ENCODE peak calls at places on chromosomes 3 and 15, in six cellular contexts. One of them, this sample, is unnamed.

GRCh38 chr3:4752201-4753072 is 226.8 kb upstream of the BHLHE40 start:
- DNase-seq in transverse colon: peak
- DNase-seq in AG08396: no peak
- DNase-seq in stimulated activated CD8-positive, alpha-beta memory T cell treated with anti-CD3 and anti-CD28 coated beads, Interleukin-7, amount 100 ng/mL, for 24 hours: no peak
- DNase-seq in left ventricle myocardium inferior: no peak
- DNase-seq in CD8-positive, alpha-beta T cell: no peak
- DNase-seq in this sample: no peak

GRCh38 chr3:60775956-60776355 is 475.3 kb downstream of the FHIT start:
- DNase-seq in transverse colon: no peak
- DNase-seq in left ventricle myocardium inferior: no peak
- DNase-seq in AG08396: no peak
- DNase-seq in stimulated activated CD8-positive, alpha-beta memory T cell treated with anti-CD3 and anti-CD28 coated beads, Interleukin-7, amount 100 ng/mL, for 24 hours: no peak
- DNase-seq in CD8-positive, alpha-beta T cell: no peak
- DNase-seq in this sample: no peak

GRCh38 chr15:29105151-29105785 is 164.4 kb downstream of the NSMCE3 start:
- DNase-seq in left ventricle myocardium inferior: no peak
- DNase-seq in CD8-positive, alpha-beta T cell: no peak
- DNase-seq in transverse colon: no peak
- DNase-seq in stimulated activated CD8-positive, alpha-beta memory T cell treated with anti-CD3 and anti-CD28 coated beads, Interleukin-7, amount 100 ng/mL, for 24 hours: no peak
- DNase-seq in AG08396: no peak
- DNase-seq in this sample: no peak

GRCh38 chr15:48427960-48428547 is 96.8 kb downstream of the DUT start:
- DNase-seq in CD8-positive, alpha-beta T cell: no peak
- DNase-seq in stimulated activated CD8-positive, alpha-beta memory T cell treated with anti-CD3 and anti-CD28 coated beads, Interleukin-7, amount 100 ng/mL, for 24 hours: no peak
- DNase-seq in AG08396: peak
- DNase-seq in transverse colon: no peak
- DNase-seq in left ventricle myocardium inferior: no peak
- DNase-seq in this sample: no peak

GRCh38 chr15:48682949-48683651 is 37.6 kb upstream of the FBN1 start:
- DNase-seq in CD8-positive, alpha-beta T cell: no peak
- DNase-seq in left ventricle myocardium inferior: peak
- DNase-seq in stimulated activated CD8-positive, alpha-beta memory T cell treated with anti-CD3 and anti-CD28 coated beads, Interleukin-7, amount 100 ng/mL, for 24 hours: no peak
- DNase-seq in AG08396: peak
- DNase-seq in transverse colon: peak
- DNase-seq in this sample: no peak

GRCh38 chr3:37183375-37183831 is 9.0 kb upstream of the LRRFIP2 start:
- DNase-seq in CD8-positive, alpha-beta T cell: no peak
- DNase-seq in AG08396: peak
- DNase-seq in stimulated activated CD8-positive, alpha-beta memory T cell treated with anti-CD3 and anti-CD28 coated beads, Interleukin-7, amount 100 ng/mL, for 24 hours: no peak
- DNase-seq in transverse colon: no peak
- DNase-seq in left ventricle myocardium inferior: no peak
- DNase-seq in this sample: no peak

GRCh38 chr15:68054658-68055223 is 626 bp downstream of the PIAS1 start:
- DNase-seq in left ventricle myocardium inferior: peak
- DNase-seq in CD8-positive, alpha-beta T cell: peak
- DNase-seq in stimulated activated CD8-positive, alpha-beta memory T cell treated with anti-CD3 and anti-CD28 coated beads, Interleukin-7, amount 100 ng/mL, for 24 hours: no peak
- DNase-seq in transverse colon: peak
- DNase-seq in AG08396: peak
- DNase-seq in this sample: peak

GRCh38 chr3:105118905-105119304 is 247.8 kb upstream of the ALCAM start:
- DNase-seq in CD8-positive, alpha-beta T cell: no peak
- DNase-seq in left ventricle myocardium inferior: no peak
- DNase-seq in AG08396: no peak
- DNase-seq in transverse colon: no peak
- DNase-seq in stimulated activated CD8-positive, alpha-beta memory T cell treated with anti-CD3 and anti-CD28 coated beads, Interleukin-7, amount 100 ng/mL, for 24 hours: no peak
- DNase-seq in this sample: no peak

GRCh38 chr15:56234804-56235203 is 8.9 kb downstream of the RFX7 start:
- DNase-seq in transverse colon: no peak
- DNase-seq in stimulated activated CD8-positive, alpha-beta memory T cell treated with anti-CD3 and anti-CD28 coated beads, Interleukin-7, amount 100 ng/mL, for 24 hours: no peak
- DNase-seq in CD8-positive, alpha-beta T cell: no peak
- DNase-seq in AG08396: no peak
- DNase-seq in left ventricle myocardium inferior: no peak
- DNase-seq in this sample: no peak

GRCh38 chr3:156217674-156218352 is 97.4 kb downstream of the KCNAB1 start:
- DNase-seq in transverse colon: no peak
- DNase-seq in CD8-positive, alpha-beta T cell: no peak
- DNase-seq in left ventricle myocardium inferior: no peak
- DNase-seq in AG08396: no peak
- DNase-seq in stimulated activated CD8-positive, alpha-beta memory T cell treated with anti-CD3 and anti-CD28 coated beads, Interleukin-7, amount 100 ng/mL, for 24 hours: no peak
- DNase-seq in this sample: no peak

GRCh38 chr3:65030847-65031463 is 343.2 kb upstream of the ADAMTS9 start:
- DNase-seq in transverse colon: no peak
- DNase-seq in AG08396: peak
- DNase-seq in CD8-positive, alpha-beta T cell: no peak
- DNase-seq in stimulated activated CD8-positive, alpha-beta memory T cell treated with anti-CD3 and anti-CD28 coated beads, Interleukin-7, amount 100 ng/mL, for 24 hours: no peak
- DNase-seq in left ventricle myocardium inferior: no peak
- DNase-seq in this sample: no peak

GRCh38 chr15:41215708-41216107 is 14.8 kb downstream of the EXD1 start:
- DNase-seq in stimulated activated CD8-positive, alpha-beta memory T cell treated with anti-CD3 and anti-CD28 coated beads, Interleukin-7, amount 100 ng/mL, for 24 hours: no peak
- DNase-seq in CD8-positive, alpha-beta T cell: no peak
- DNase-seq in transverse colon: no peak
- DNase-seq in AG08396: no peak
- DNase-seq in left ventricle myocardium inferior: no peak
- DNase-seq in this sample: no peak

GRCh38 chr15:75232826-75233503 is 25.2 kb upstream of the GOLGA6C start:
- DNase-seq in AG08396: no peak
- DNase-seq in left ventricle myocardium inferior: peak
- DNase-seq in stimulated activated CD8-positive, alpha-beta memory T cell treated with anti-CD3 and anti-CD28 coated beads, Interleukin-7, amount 100 ng/mL, for 24 hours: no peak
- DNase-seq in CD8-positive, alpha-beta T cell: no peak
- DNase-seq in transverse colon: peak
- DNase-seq in this sample: no peak

GRCh38 chr3:143261848-143262247 is 142.3 kb downstream of the CHST2 start:
- DNase-seq in left ventricle myocardium inferior: no peak
- DNase-seq in CD8-positive, alpha-beta T cell: no peak
- DNase-seq in stimulated activated CD8-positive, alpha-beta memory T cell treated with anti-CD3 and anti-CD28 coated beads, Interleukin-7, amount 100 ng/mL, for 24 hours: no peak
- DNase-seq in transverse colon: no peak
- DNase-seq in AG08396: no peak
- DNase-seq in this sample: no peak

GRCh38 chr15:74667973-74668372 is 27.9 kb downstream of the EDC3 start:
- DNase-seq in transverse colon: no peak
- DNase-seq in stimulated activated CD8-positive, alpha-beta memory T cell treated with anti-CD3 and anti-CD28 coated beads, Interleukin-7, amount 100 ng/mL, for 24 hours: no peak
- DNase-seq in AG08396: no peak
- DNase-seq in CD8-positive, alpha-beta T cell: no peak
- DNase-seq in left ventricle myocardium inferior: no peak
- DNase-seq in this sample: no peak

GRCh38 chr3:145259166-145259565 is 901.8 kb downstream of the PLOD2 start:
- DNase-seq in left ventricle myocardium inferior: no peak
- DNase-seq in AG08396: no peak
- DNase-seq in transverse colon: no peak
- DNase-seq in CD8-positive, alpha-beta T cell: no peak
- DNase-seq in stimulated activated CD8-positive, alpha-beta memory T cell treated with anti-CD3 and anti-CD28 coated beads, Interleukin-7, amount 100 ng/mL, for 24 hours: no peak
- DNase-seq in this sample: no peak

GRCh38 chr15:42106278-42106677 is 11.9 kb upstream of the PLA2G4D start:
- DNase-seq in AG08396: no peak
- DNase-seq in left ventricle myocardium inferior: no peak
- DNase-seq in transverse colon: no peak
- DNase-seq in CD8-positive, alpha-beta T cell: no peak
- DNase-seq in stimulated activated CD8-positive, alpha-beta memory T cell treated with anti-CD3 and anti-CD28 coated beads, Interleukin-7, amount 100 ng/mL, for 24 hours: no peak
- DNase-seq in this sample: no peak

GRCh38 chr3:172313671-172314070 is 134.6 kb downstream of the GHSR start:
- DNase-seq in transverse colon: no peak
- DNase-seq in AG08396: no peak
- DNase-seq in left ventricle myocardium inferior: no peak
- DNase-seq in stimulated activated CD8-positive, alpha-beta memory T cell treated with anti-CD3 and anti-CD28 coated beads, Interleukin-7, amount 100 ng/mL, for 24 hours: no peak
- DNase-seq in CD8-positive, alpha-beta T cell: no peak
- DNase-seq in this sample: no peak

GRCh38 chr15:66859688-66860253 is 157.7 kb downstream of the SMAD6 start:
- DNase-seq in left ventricle myocardium inferior: no peak
- DNase-seq in CD8-positive, alpha-beta T cell: no peak
- DNase-seq in stimulated activated CD8-positive, alpha-beta memory T cell treated with anti-CD3 and anti-CD28 coated beads, Interleukin-7, amount 100 ng/mL, for 24 hours: no peak
- DNase-seq in AG08396: no peak
- DNase-seq in transverse colon: no peak
- DNase-seq in this sample: no peak

GRCh38 chr3:18440053-18440768 is 15.1 kb upstream of the SATB1 start:
- DNase-seq in left ventricle myocardium inferior: no peak
- DNase-seq in AG08396: peak
- DNase-seq in transverse colon: no peak
- DNase-seq in CD8-positive, alpha-beta T cell: no peak
- DNase-seq in stimulated activated CD8-positive, alpha-beta memory T cell treated with anti-CD3 and anti-CD28 coated beads, Interleukin-7, amount 100 ng/mL, for 24 hours: no peak
- DNase-seq in this sample: no peak

GRCh38 chr15:42584031-42584765 is 8.8 kb downstream of the STARD9 start:
- DNase-seq in left ventricle myocardium inferior: no peak
- DNase-seq in AG08396: no peak
- DNase-seq in CD8-positive, alpha-beta T cell: no peak
- DNase-seq in stimulated activated CD8-positive, alpha-beta memory T cell treated with anti-CD3 and anti-CD28 coated beads, Interleukin-7, amount 100 ng/mL, for 24 hours: no peak
- DNase-seq in transverse colon: no peak
- DNase-seq in this sample: no peak

GRCh38 chr15:40333922-40334492 is 6.7 kb downstream of the CCDC9B start:
- DNase-seq in transverse colon: peak
- DNase-seq in CD8-positive, alpha-beta T cell: no peak
- DNase-seq in left ventricle myocardium inferior: peak
- DNase-seq in stimulated activated CD8-positive, alpha-beta memory T cell treated with anti-CD3 and anti-CD28 coated beads, Interleukin-7, amount 100 ng/mL, for 24 hours: no peak
- DNase-seq in AG08396: no peak
- DNase-seq in this sample: peak

GRCh38 chr15:52936489-52936888 is 146.4 kb upstream of the ONECUT1 start:
- DNase-seq in transverse colon: no peak
- DNase-seq in CD8-positive, alpha-beta T cell: no peak
- DNase-seq in AG08396: no peak
- DNase-seq in stimulated activated CD8-positive, alpha-beta memory T cell treated with anti-CD3 and anti-CD28 coated beads, Interleukin-7, amount 100 ng/mL, for 24 hours: no peak
- DNase-seq in left ventricle myocardium inferior: no peak
- DNase-seq in this sample: no peak

GRCh38 chr3:34856577-34856976 is 782.7 kb upstream of the ARPP21 start:
- DNase-seq in CD8-positive, alpha-beta T cell: no peak
- DNase-seq in left ventricle myocardium inferior: no peak
- DNase-seq in transverse colon: no peak
- DNase-seq in AG08396: no peak
- DNase-seq in stimulated activated CD8-positive, alpha-beta memory T cell treated with anti-CD3 and anti-CD28 coated beads, Interleukin-7, amount 100 ng/mL, for 24 hours: no peak
- DNase-seq in this sample: no peak

GRCh38 chr15:31312220-31312619 is 14.4 kb upstream of the KLF13 start:
- DNase-seq in AG08396: no peak
- DNase-seq in transverse colon: no peak
- DNase-seq in stimulated activated CD8-positive, alpha-beta memory T cell treated with anti-CD3 and anti-CD28 coated beads, Interleukin-7, amount 100 ng/mL, for 24 hours: no peak
- DNase-seq in CD8-positive, alpha-beta T cell: no peak
- DNase-seq in left ventricle myocardium inferior: no peak
- DNase-seq in this sample: no peak

GRCh38 chr3:30919600-30919999 is 25.1 kb upstream of the GADL1 start:
- DNase-seq in AG08396: no peak
- DNase-seq in left ventricle myocardium inferior: no peak
- DNase-seq in CD8-positive, alpha-beta T cell: no peak
- DNase-seq in transverse colon: no peak
- DNase-seq in stimulated activated CD8-positive, alpha-beta memory T cell treated with anti-CD3 and anti-CD28 coated beads, Interleukin-7, amount 100 ng/mL, for 24 hours: no peak
- DNase-seq in this sample: no peak

GRCh38 chr3:73235768-73236167 is 174.3 kb downstream of the EBLN2 start:
- DNase-seq in transverse colon: no peak
- DNase-seq in left ventricle myocardium inferior: no peak
- DNase-seq in CD8-positive, alpha-beta T cell: no peak
- DNase-seq in stimulated activated CD8-positive, alpha-beta memory T cell treated with anti-CD3 and anti-CD28 coated beads, Interleukin-7, amount 100 ng/mL, for 24 hours: no peak
- DNase-seq in AG08396: no peak
- DNase-seq in this sample: no peak

GRCh38 chr3:73055583-73056364 is 5.7 kb upstream of the EBLN2 start:
- DNase-seq in stimulated activated CD8-positive, alpha-beta memory T cell treated with anti-CD3 and anti-CD28 coated beads, Interleukin-7, amount 100 ng/mL, for 24 hours: no peak
- DNase-seq in left ventricle myocardium inferior: no peak
- DNase-seq in AG08396: no peak
- DNase-seq in CD8-positive, alpha-beta T cell: no peak
- DNase-seq in transverse colon: no peak
- DNase-seq in this sample: no peak

GRCh38 chr3:128329491-128330300 is 137.0 kb downstream of the DNAJB8 start:
- DNase-seq in CD8-positive, alpha-beta T cell: no peak
- DNase-seq in left ventricle myocardium inferior: no peak
- DNase-seq in transverse colon: no peak
- DNase-seq in AG08396: no peak
- DNase-seq in stimulated activated CD8-positive, alpha-beta memory T cell treated with anti-CD3 and anti-CD28 coated beads, Interleukin-7, amount 100 ng/mL, for 24 hours: no peak
- DNase-seq in this sample: no peak

GRCh38 chr3:129087138-129087702 is 26.6 kb downstream of the GP9 start:
- DNase-seq in left ventricle myocardium inferior: peak
- DNase-seq in AG08396: peak
- DNase-seq in transverse colon: no peak
- DNase-seq in stimulated activated CD8-positive, alpha-beta memory T cell treated with anti-CD3 and anti-CD28 coated beads, Interleukin-7, amount 100 ng/mL, for 24 hours: no peak
- DNase-seq in CD8-positive, alpha-beta T cell: no peak
- DNase-seq in this sample: no peak

GRCh38 chr3:119990888-119991287 is 103.4 kb downstream of the GSK3B start:
- DNase-seq in left ventricle myocardium inferior: no peak
- DNase-seq in transverse colon: no peak
- DNase-seq in AG08396: peak
- DNase-seq in stimulated activated CD8-positive, alpha-beta memory T cell treated with anti-CD3 and anti-CD28 coated beads, Interleukin-7, amount 100 ng/mL, for 24 hours: no peak
- DNase-seq in CD8-positive, alpha-beta T cell: no peak
- DNase-seq in this sample: no peak

GRCh38 chr15:67188551-67189218 is 65.8 kb downstream of the AAGAB start:
- DNase-seq in AG08396: peak
- DNase-seq in transverse colon: no peak
- DNase-seq in CD8-positive, alpha-beta T cell: no peak
- DNase-seq in stimulated activated CD8-positive, alpha-beta memory T cell treated with anti-CD3 and anti-CD28 coated beads, Interleukin-7, amount 100 ng/mL, for 24 hours: no peak
- DNase-seq in left ventricle myocardium inferior: no peak
- DNase-seq in this sample: no peak

GRCh38 chr3:168266335-168266734 is 170.6 kb upstream of the GOLIM4 start:
- DNase-seq in stimulated activated CD8-positive, alpha-beta memory T cell treated with anti-CD3 and anti-CD28 coated beads, Interleukin-7, amount 100 ng/mL, for 24 hours: no peak
- DNase-seq in transverse colon: no peak
- DNase-seq in left ventricle myocardium inferior: no peak
- DNase-seq in AG08396: no peak
- DNase-seq in CD8-positive, alpha-beta T cell: no peak
- DNase-seq in this sample: no peak

GRCh38 chr3:73848173-73848751 is 223.5 kb upstream of the PDZRN3 start:
- DNase-seq in left ventricle myocardium inferior: no peak
- DNase-seq in stimulated activated CD8-positive, alpha-beta memory T cell treated with anti-CD3 and anti-CD28 coated beads, Interleukin-7, amount 100 ng/mL, for 24 hours: no peak
- DNase-seq in CD8-positive, alpha-beta T cell: no peak
- DNase-seq in AG08396: peak
- DNase-seq in transverse colon: no peak
- DNase-seq in this sample: no peak

GRCh38 chr15:101044625-101045235 is 125.6 kb downstream of the LRRK1 start:
- DNase-seq in left ventricle myocardium inferior: no peak
- DNase-seq in CD8-positive, alpha-beta T cell: no peak
- DNase-seq in transverse colon: peak
- DNase-seq in stimulated activated CD8-positive, alpha-beta memory T cell treated with anti-CD3 and anti-CD28 coated beads, Interleukin-7, amount 100 ng/mL, for 24 hours: no peak
- DNase-seq in AG08396: no peak
- DNase-seq in this sample: peak

GRCh38 chr3:71551286-71551919 is 32.1 kb downstream of the FOXP1 start:
- DNase-seq in AG08396: no peak
- DNase-seq in transverse colon: no peak
- DNase-seq in stimulated activated CD8-positive, alpha-beta memory T cell treated with anti-CD3 and anti-CD28 coated beads, Interleukin-7, amount 100 ng/mL, for 24 hours: no peak
- DNase-seq in CD8-positive, alpha-beta T cell: no peak
- DNase-seq in left ventricle myocardium inferior: no peak
- DNase-seq in this sample: no peak

GRCh38 chr3:13011369-13012227 is 61.6 kb downstream of the IQSEC1 start:
- DNase-seq in left ventricle myocardium inferior: no peak
- DNase-seq in stimulated activated CD8-positive, alpha-beta memory T cell treated with anti-CD3 and anti-CD28 coated beads, Interleukin-7, amount 100 ng/mL, for 24 hours: peak
- DNase-seq in AG08396: no peak
- DNase-seq in CD8-positive, alpha-beta T cell: peak
- DNase-seq in transverse colon: peak
- DNase-seq in this sample: peak

This sample was measured in activated CD4-positive, alpha-beta memory T cell treated with anti-CD3 and anti-CD28 coated beads for 36 hours.